ENCODE peak calls at places on chromosomes 3 and 15, in five cellular contexts. One of them, this sample, is unnamed.

GRCh38 chr3:129187857-129188256 is 4.2 kb upstream of the CNBP start:
- DNase-seq in A549: no peak
- DNase-seq in HepG2: peak
- DNase-seq in GM12878: no peak
- DNase-seq in K562: no peak
- DNase-seq in this sample: no peak

GRCh38 chr3:63872135-63872924 is 8.7 kb downstream of the ATXN7 start:
- DNase-seq in GM12878: no peak
- DNase-seq in HepG2: no peak
- DNase-seq in A549: no peak
- DNase-seq in K562: no peak
- DNase-seq in this sample: no peak

GRCh38 chr3:127822166-127822835 is at the start of gene MGLL:
- DNase-seq in GM12878: no peak
- DNase-seq in HepG2: no peak
- DNase-seq in A549: no peak
- DNase-seq in K562: no peak
- DNase-seq in this sample: peak

GRCh38 chr3:186365202-186365974 is 3.4 kb upstream of the DGKG start:
- DNase-seq in A549: no peak
- DNase-seq in GM12878: no peak
- DNase-seq in K562: no peak
- DNase-seq in HepG2: no peak
- DNase-seq in this sample: no peak

GRCh38 chr3:137970914-137971831 is 38.8 kb upstream of the CLDN18 start:
- DNase-seq in GM12878: no peak
- DNase-seq in A549: peak
- DNase-seq in HepG2: peak
- DNase-seq in K562: peak
- DNase-seq in this sample: peak

GRCh38 chr3:114887806-114888205 is 259.3 kb downstream of the ZBTB20 start:
- DNase-seq in A549: no peak
- DNase-seq in K562: no peak
- DNase-seq in HepG2: no peak
- DNase-seq in GM12878: no peak
- DNase-seq in this sample: no peak

GRCh38 chr3:89280822-89281365 is 173.5 kb downstream of the EPHA3 start:
- DNase-seq in GM12878: no peak
- DNase-seq in HepG2: no peak
- DNase-seq in K562: no peak
- DNase-seq in A549: no peak
- DNase-seq in this sample: no peak

GRCh38 chr15:51878446-51879386 is 49.3 kb downstream of the TMOD3 start:
- DNase-seq in HepG2: no peak
- DNase-seq in GM12878: no peak
- DNase-seq in A549: no peak
- DNase-seq in K562: peak
- DNase-seq in this sample: no peak

GRCh38 chr15:70852501-70853269 is 1.3 kb downstream of the LARP6 start:
- DNase-seq in GM12878: no peak
- DNase-seq in K562: no peak
- DNase-seq in A549: no peak
- DNase-seq in HepG2: no peak
- DNase-seq in this sample: no peak

GRCh38 chr3:178561239-178561638 is 25.0 kb downstream of the KCNMB2 start:
- DNase-seq in K562: no peak
- DNase-seq in HepG2: no peak
- DNase-seq in GM12878: no peak
- DNase-seq in A549: no peak
- DNase-seq in this sample: no peak

GRCh38 chr3:116316781-116317180 is 128.5 kb downstream of the LSAMP start:
- DNase-seq in K562: no peak
- DNase-seq in A549: no peak
- DNase-seq in HepG2: no peak
- DNase-seq in GM12878: no peak
- DNase-seq in this sample: no peak

GRCh38 chr3:169085827-169086226 is 577.7 kb downstream of the MECOM start:
- DNase-seq in GM12878: no peak
- DNase-seq in K562: no peak
- DNase-seq in HepG2: no peak
- DNase-seq in A549: no peak
- DNase-seq in this sample: no peak

GRCh38 chr3:10707984-10708868 is 107.8 kb upstream of the SLC6A11 start:
- DNase-seq in HepG2: no peak
- DNase-seq in GM12878: no peak
- DNase-seq in A549: no peak
- DNase-seq in K562: peak
- DNase-seq in this sample: peak

GRCh38 chr3:10706156-10707088 is 109.6 kb upstream of the SLC6A11 start:
- DNase-seq in K562: no peak
- DNase-seq in A549: no peak
- DNase-seq in GM12878: no peak
- DNase-seq in HepG2: no peak
- DNase-seq in this sample: peak

GRCh38 chr3:10709110-10709781 is 106.8 kb upstream of the SLC6A11 start:
- DNase-seq in K562: no peak
- DNase-seq in HepG2: no peak
- DNase-seq in A549: no peak
- DNase-seq in GM12878: no peak
- DNase-seq in this sample: no peak

GRCh38 chr3:10703875-10704274 is 112.2 kb upstream of the SLC6A11 start:
- DNase-seq in GM12878: no peak
- DNase-seq in HepG2: no peak
- DNase-seq in K562: peak
- DNase-seq in A549: no peak
- DNase-seq in this sample: peak

DNA sequence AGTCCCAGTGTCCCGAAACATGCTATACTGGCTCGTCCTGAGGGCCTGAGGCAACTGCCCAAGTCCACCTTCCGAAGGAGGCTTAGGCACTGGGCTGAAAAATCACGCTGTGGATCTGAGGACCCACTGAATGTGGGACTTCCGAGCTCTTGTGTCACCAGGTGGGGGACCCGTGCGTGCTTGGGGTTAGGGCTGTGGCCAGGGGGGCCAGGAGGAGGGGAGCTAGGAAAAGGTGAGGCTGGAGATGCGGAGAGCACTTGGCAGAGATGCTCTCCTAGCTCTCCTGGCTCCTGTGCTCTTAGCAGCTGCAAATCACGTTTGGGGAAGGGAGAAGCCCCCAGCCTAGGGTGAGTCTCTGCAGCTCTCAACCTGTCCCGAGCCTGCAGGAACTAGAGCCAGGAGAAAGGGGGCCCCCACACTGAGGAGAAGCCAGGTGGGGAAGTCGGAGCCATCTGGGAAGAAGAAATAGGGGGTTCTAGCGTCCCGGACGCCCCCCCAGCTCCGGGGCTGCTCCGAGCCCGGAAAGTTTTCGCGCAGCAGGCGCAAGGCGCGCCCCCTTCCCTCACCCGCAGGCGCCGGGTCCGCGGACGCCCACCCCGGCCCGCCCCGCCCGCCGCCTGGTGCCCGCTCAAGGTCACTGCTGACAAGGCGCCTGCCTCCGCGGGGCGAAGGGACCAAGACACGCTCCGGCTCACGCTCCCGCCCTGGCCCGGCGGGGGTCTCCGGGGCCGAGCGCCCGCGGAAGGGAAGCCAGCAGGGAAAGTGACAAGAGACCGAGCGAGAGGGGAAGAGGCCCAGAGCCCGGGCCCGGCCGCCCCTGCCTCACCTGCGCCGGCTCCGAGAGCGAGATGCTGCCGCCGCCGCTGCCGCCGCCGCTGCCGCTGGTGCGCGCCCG is 108.7 kb upstream of the SLC6A11 start:
- DNase-seq in HepG2: no peak
- DNase-seq in GM12878: no peak
- DNase-seq in K562: no peak
- DNase-seq in A549: no peak
- DNase-seq in this sample: peak
- TF ChIP-seq ESRRA in HepG2: no peak
- TF ChIP-seq ESRRA in GM12878: no peak
- TF ChIP-seq ESRRA in K562: no peak
- TF ChIP-seq ESRRA in A549: no peak
- TF ChIP-seq ESRRA in this sample: no peak

GRCh38 chr3:59243476-59243875 is 193.7 kb upstream of the CFAP20DC start:
- DNase-seq in GM12878: no peak
- DNase-seq in A549: no peak
- DNase-seq in HepG2: no peak
- DNase-seq in K562: no peak
- DNase-seq in this sample: no peak
- TF ChIP-seq ESRRA in GM12878: no peak
- TF ChIP-seq ESRRA in A549: no peak
- TF ChIP-seq ESRRA in HepG2: no peak
- TF ChIP-seq ESRRA in K562: no peak
- TF ChIP-seq ESRRA in this sample: no peak

GRCh38 chr15:87816016-87816415 is 440.5 kb downstream of the NTRK3 start:
- DNase-seq in HepG2: no peak
- DNase-seq in K562: no peak
- DNase-seq in GM12878: no peak
- DNase-seq in A549: no peak
- DNase-seq in this sample: no peak

GRCh38 chr15:87816811-87817210 is 439.7 kb downstream of the NTRK3 start:
- DNase-seq in HepG2: no peak
- DNase-seq in K562: no peak
- DNase-seq in GM12878: no peak
- DNase-seq in A549: peak
- DNase-seq in this sample: no peak

GRCh38 chr15:87817553-87817952 is 439.0 kb downstream of the NTRK3 start:
- DNase-seq in K562: no peak
- DNase-seq in A549: no peak
- DNase-seq in HepG2: no peak
- DNase-seq in GM12878: no peak
- DNase-seq in this sample: no peak
- TF ChIP-seq ESRRA in K562: no peak
- TF ChIP-seq ESRRA in A549: no peak
- TF ChIP-seq ESRRA in HepG2: no peak
- TF ChIP-seq ESRRA in GM12878: no peak
- TF ChIP-seq ESRRA in this sample: no peak

DNA sequence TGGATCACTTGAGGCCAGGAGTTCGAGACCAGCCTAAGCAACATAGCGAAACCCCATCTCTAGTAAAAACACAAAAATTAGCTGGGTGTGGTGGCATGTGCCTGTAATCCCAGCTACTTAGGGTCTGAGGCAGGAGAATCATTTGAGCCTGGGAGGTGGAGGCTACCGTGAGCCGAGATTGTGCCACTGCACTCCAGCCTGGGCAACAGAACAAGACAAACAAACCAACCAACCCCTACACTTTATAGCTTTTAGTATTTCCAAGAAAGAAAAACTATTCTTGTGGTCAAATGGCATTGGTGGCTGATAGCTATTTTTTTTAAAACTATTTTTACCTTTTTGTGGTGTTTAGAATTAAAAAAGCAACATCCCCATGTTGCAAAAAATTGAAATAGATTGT is 7.2 kb downstream of the TMEM45A start:
- DNase-seq in K562: no peak
- DNase-seq in HepG2: no peak
- DNase-seq in A549: no peak
- DNase-seq in GM12878: no peak
- DNase-seq in this sample: no peak
- TF ChIP-seq ESRRA in K562: no peak
- TF ChIP-seq ESRRA in HepG2: no peak
- TF ChIP-seq ESRRA in A549: no peak
- TF ChIP-seq ESRRA in GM12878: no peak
- TF ChIP-seq ESRRA in this sample: no peak

GRCh38 chr15:65916664-65917406 is 47.5 kb downstream of the RAB11A start:
- DNase-seq in GM12878: peak
- DNase-seq in HepG2: peak
- DNase-seq in A549: peak
- DNase-seq in K562: peak
- DNase-seq in this sample: peak
- TF ChIP-seq ESRRA in GM12878: no peak
- TF ChIP-seq ESRRA in HepG2: no peak
- TF ChIP-seq ESRRA in A549: no peak
- TF ChIP-seq ESRRA in K562: no peak
- TF ChIP-seq ESRRA in this sample: no peak

DNA sequence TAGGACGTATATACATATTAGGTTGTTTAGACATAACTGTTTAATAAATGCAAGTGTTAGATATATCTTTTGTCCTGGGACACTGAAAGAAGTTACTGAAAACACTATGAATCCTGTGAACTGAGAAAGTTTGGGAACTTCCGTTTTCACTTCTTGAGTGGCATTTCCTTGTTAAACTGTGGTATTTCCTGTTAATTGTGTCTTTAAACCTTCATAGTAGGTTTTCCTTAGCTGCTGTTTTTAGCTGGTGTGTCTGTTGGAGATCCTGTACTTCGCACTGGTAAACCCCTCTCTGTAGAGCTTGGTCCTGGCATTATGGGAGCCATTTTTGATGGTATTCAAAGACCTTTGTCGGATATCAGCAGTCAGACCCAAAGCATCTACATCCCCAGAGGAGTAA is 37.1 kb downstream of the ATP6V1A start:
- DNase-seq in GM12878: no peak
- DNase-seq in HepG2: no peak
- DNase-seq in A549: no peak
- DNase-seq in K562: no peak
- DNase-seq in this sample: no peak
- TF ChIP-seq ESRRA in GM12878: no peak
- TF ChIP-seq ESRRA in HepG2: no peak
- TF ChIP-seq ESRRA in A549: no peak
- TF ChIP-seq ESRRA in K562: no peak
- TF ChIP-seq ESRRA in this sample: no peak

DNA sequence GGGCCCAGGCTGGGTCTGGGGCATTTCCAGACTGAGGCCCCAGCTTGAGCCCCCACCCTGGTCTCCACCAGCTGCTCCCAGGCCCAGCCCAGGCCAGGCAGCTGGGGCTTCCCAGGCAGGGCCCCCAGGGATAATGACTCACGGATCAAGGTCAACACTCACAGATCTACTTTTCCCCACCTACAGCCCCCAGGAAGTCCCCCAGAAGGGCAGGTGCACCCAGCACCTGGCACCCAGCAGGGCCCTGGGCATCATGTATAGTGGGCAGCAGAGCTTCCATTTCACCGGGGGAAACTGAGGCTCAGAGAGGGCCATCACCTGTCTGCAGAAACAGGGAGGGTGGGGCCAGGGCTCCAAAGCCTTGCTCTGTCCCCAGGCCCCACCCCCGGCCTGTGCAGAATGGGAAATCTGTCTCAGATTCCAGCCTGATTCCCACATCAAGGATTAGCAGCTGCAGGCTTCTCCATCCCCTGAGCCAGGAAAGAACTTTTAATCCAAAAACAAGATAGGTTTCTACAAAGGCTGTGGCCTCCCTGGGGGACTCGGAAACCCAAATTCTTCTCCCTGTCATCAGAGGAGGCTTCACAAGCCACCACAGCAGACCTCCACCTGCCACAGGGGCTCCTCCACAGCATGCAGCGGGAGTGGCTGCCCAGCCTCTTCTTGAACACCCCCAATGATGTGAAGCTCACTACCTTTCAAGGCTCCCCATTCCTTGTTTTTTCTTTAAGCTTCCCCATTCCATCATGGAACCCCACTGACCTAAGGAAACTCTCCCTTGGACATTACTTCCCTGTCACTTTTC is 49.8 kb downstream of the IQSEC1 start:
- DNase-seq in A549: peak
- DNase-seq in GM12878: no peak
- DNase-seq in K562: no peak
- DNase-seq in HepG2: no peak
- DNase-seq in this sample: no peak
- TF ChIP-seq ESRRA in A549: no peak
- TF ChIP-seq ESRRA in GM12878: no peak
- TF ChIP-seq ESRRA in K562: no peak
- TF ChIP-seq ESRRA in HepG2: no peak
- TF ChIP-seq ESRRA in this sample: no peak

This sample was measured in WTC11.